ENCODE peak calls at places on chromosomes 7 and 10, in ten cellular contexts. N is CD8-positive, alpha-beta memory T cell; O is IMR-90; U is endodermal cell; J is esophagus muscularis mucosa; Y is hepatocyte; W is CD4-positive, CD25-positive, alpha-beta regulatory T cell; K is psoas muscle; L is neuronal stem cell; S is heart right ventricle. E is an unnamed sample. For H3K4me1, the result is how much of the 10 kb centered on the place peaks cover.

GRCh38 chr10:103731609-103732270 is 123.6 kb downstream of the SH3PXD2A start:
- DNase-seq in Y (no peak), J (no peak), S (no peak), L (no peak), N (no peak), O (no peak), U (no peak), K (no peak), W (no peak), E (no peak)

GRCh38 chr10:131810036-131810804 is 90.6 kb upstream of the PPP2R2D start:
- DNase-seq in W (no peak), L (no peak), Y (no peak), S (no peak), J (no peak), O (no peak), K (no peak), N (no peak), U (peak), E (no peak)

GRCh38 chr7:148915211-148915610 is 31.1 kb upstream of the EZH2 start:
- DNase-seq in Y (no peak), O (no peak), K (no peak), S (no peak), W (no peak), J (no peak), U (no peak), L (no peak), N (no peak), E (no peak)

GRCh38 chr7:135802697-135803096 is 54.1 kb upstream of the FAM180A start:
- DNase-seq in K (no peak), J (no peak), S (no peak), U (no peak), L (no peak), W (no peak), Y (no peak), O (peak), N (no peak), E (no peak)

GRCh38 chr7:47574473-47575328 is 7.2 kb downstream of the TNS3 start:
- DNase-seq in N (no peak), Y (no peak), W (no peak), J (no peak), S (peak), O (peak), K (no peak), L (no peak), U (no peak), E (no peak)

GRCh38 chr7:112103246-112103645 is 103.0 kb downstream of the DOCK4 start:
- DNase-seq in U (no peak), K (no peak), J (no peak), S (no peak), O (peak), W (no peak), N (no peak), L (no peak), Y (no peak), E (no peak)

GRCh38 chr10:112389147-112389822 is 15.4 kb downstream of the ACSL5 start:
- DNase-seq in N (peak), Y (peak), S (peak), J (no peak), W (peak), U (peak), L (no peak), K (peak), O (peak), E (no peak)

GRCh38 chr10:25142465-25142864 is 32.3 kb upstream of the GPR158 start:
- DNase-seq in U (no peak), Y (no peak), K (no peak), N (no peak), L (no peak), O (peak), W (no peak), S (no peak), J (peak), E (no peak)

GRCh38 chr7:35474100-35474499 is 220.2 kb upstream of the TBX20 start:
- DNase-seq in U (no peak), N (no peak), O (no peak), S (no peak), J (no peak), L (no peak), Y (no peak), W (no peak), K (no peak), E (no peak)

GRCh38 chr7:26638140-26638539 is 226.2 kb downstream of the SKAP2 start:
- DNase-seq in J (no peak), Y (no peak), W (no peak), S (no peak), L (no peak), O (no peak), K (no peak), U (no peak), N (no peak), E (no peak)

GRCh38 chr7:158815046-158815445 is 14.3 kb downstream of the ESYT2 start:
- DNase-seq in L (no peak), O (peak), W (no peak), S (no peak), K (no peak), N (no peak), Y (no peak), U (peak), J (no peak), E (no peak)

GRCh38 chr7:158815471-158816128 is 13.7 kb downstream of the ESYT2 start:
- DNase-seq in J (no peak), S (no peak), L (no peak), K (no peak), O (no peak), W (no peak), U (no peak), N (no peak), Y (no peak), E (no peak)

GRCh38 chr7:158812684-158813083 is 16.6 kb downstream of the ESYT2 start:
- DNase-seq in U (peak), Y (no peak), J (no peak), N (no peak), K (no peak), W (peak), S (no peak), O (no peak), L (no peak), E (no peak)

GRCh38 chr7:158816271-158816670 is 13.0 kb downstream of the ESYT2 start:
- DNase-seq in O (no peak), J (no peak), W (no peak), Y (peak), S (no peak), K (no peak), N (no peak), L (no peak), U (peak), E (no peak)

DNA sequence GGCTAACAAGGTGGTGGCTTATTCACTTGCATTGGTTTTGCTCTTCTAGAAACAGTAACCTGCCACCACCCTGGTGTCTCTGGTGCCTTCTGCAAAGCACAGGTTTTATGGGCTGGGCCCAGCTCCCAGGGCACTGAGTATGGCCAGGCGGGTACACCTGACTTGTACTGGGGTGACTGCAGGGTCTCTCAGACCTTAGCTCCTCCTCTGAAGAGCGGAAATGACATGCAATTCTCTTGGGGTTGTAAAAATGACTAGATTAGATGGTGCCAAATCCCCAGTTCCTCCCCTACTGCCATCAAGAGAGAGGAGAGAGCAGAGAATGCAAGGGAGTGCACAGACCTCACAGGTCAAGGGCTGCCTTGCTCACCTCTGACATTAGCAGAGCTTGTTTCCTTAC is 14.7 kb downstream of the ESYT2 start:
- DNase-seq in L (no peak), N (no peak), W (peak), K (no peak), J (no peak), O (no peak), S (no peak), U (no peak), Y (no peak), E (no peak)
- H3K4me1 ChIP-seq in L (under half), N (half or more), W (half or more), K (half or more), J (half or more), O (under half), S (half or more), U (under half), Y (half or more), E (under half)

DNA sequence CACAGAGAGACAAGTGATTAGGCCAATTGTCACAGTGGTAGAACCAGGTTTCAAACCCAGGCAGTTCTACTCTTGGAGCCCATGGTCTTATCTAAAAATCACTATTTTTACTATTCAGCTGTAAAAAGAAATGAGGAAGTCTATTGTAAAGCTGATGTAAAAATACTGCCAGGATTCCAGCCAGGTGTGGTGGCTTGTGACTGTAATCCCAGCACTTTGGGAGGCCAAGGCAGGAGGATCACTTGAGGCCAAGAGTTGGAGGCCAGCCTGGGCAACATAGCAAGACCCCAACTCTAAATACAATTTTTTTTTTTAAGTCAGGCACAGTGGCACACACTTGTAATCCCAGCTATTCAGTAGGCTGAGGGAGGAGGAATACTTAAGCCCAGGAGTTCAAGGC is 40.4 kb downstream of the HIP1 start:
- DNase-seq in L (no peak), Y (no peak), W (no peak), K (no peak), S (no peak), O (no peak), J (no peak), N (no peak), U (no peak), E (no peak)
- H3K4me1 ChIP-seq in L (under half), Y (under half), W (under half), K (under half), S (under half), O (under half), J (under half), N (under half), U (under half), E (under half)

DNA sequence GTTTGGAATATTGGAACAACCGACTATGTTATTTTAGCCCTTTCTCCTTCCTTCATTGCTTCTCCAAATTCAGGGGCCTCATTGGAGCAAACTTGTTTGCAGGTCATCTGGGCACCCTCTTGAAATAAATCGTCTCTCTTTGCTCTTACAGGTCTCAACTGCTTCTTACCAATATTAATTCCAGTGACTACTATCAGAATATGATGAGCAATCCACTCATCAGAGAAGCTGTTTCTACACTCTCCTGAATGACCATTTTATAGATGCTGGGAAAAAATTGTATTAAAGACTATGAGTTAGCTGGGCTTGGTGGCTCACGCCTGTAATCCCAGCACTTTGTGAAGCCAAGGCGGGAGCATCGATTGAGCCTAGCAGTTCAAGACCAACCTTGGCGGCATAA is 12.5 kb upstream of the HNRNPF start:
- DNase-seq in L (no peak), N (no peak), O (no peak), Y (no peak), K (no peak), S (no peak), W (no peak), U (no peak), J (no peak), E (no peak)
- H3K4me1 ChIP-seq in L (under half), N (under half), O (under half), Y (under half), K (under half), S (under half), W (under half), U (under half), J (under half), E (under half)

GRCh38 chr10:125128397-125129075 is 31.8 kb downstream of the CTBP2 start:
- DNase-seq in L (no peak), Y (no peak), W (no peak), N (no peak), O (peak), K (no peak), J (no peak), S (no peak), U (no peak), E (no peak)
- H3K4me1 ChIP-seq in L (under half), Y (under half), W (under half), N (under half), O (under half), K (half or more), J (half or more), S (under half), U (under half), E (under half)